ENCODE peak calls at places on chromosomes 13 and 19, in ten cellular contexts. L, Z, O, H, Q, F, P, K, C and R are unnamed samples.

GRCh38 chr13:23652909-23653726 is 82.9 kb downstream of the TNFRSF19 start:
- DNase-seq in C (peak; percentile 67), H (no peak), P (no peak), O (no peak), Q (no peak), L (no peak), K (no peak), Z (no peak), F (no peak), R (no peak)

GRCh38 chr13:112619730-112620639 is 32.0 kb upstream of the TUBGCP3 start:
- DNase-seq in H (no peak), C (no peak), Q (no peak), O (no peak), P (no peak), L (peak; percentile 17), K (peak; percentile 91), F (no peak), Z (no peak), R (no peak)

GRCh38 chr13:32824671-32825070 is 191.6 kb upstream of the KL start:
- DNase-seq in O (no peak), Z (no peak), P (no peak), C (peak; percentile 91), Q (no peak), L (peak; percentile 73), K (peak; percentile 75), F (peak; percentile 95), H (no peak), R (no peak)

GRCh38 chr19:35039881-35040456 is 1.6 kb upstream of the HPN start:
- DNase-seq in H (peak; percentile 83), C (no peak), O (no peak), P (no peak), L (no peak), Q (no peak), Z (no peak), F (no peak), K (peak; percentile 29), R (no peak)

GRCh38 chr13:95924389-95924994 is 128.7 kb downstream of the UGGT2 start:
- DNase-seq in F (peak; percentile 40), P (no peak), O (no peak), C (peak; percentile 82), Z (no peak), H (no peak), Q (no peak), L (peak; percentile 32), K (no peak), R (peak; percentile 61)

GRCh38 chr19:44672226-44672625 is 944 bp downstream of the CEACAM19 start:
- DNase-seq in F (no peak), C (no peak), P (no peak), Q (no peak), L (no peak), K (no peak), O (no peak), Z (no peak), H (no peak), R (no peak)

GRCh38 chr13:21088534-21088933 is 27.1 kb upstream of the LATS2 start:
- DNase-seq in C (no peak), P (no peak), K (no peak), O (no peak), H (no peak), F (no peak), L (no peak), Z (no peak), Q (no peak), R (no peak)

GRCh38 chr13:100363874-100364273 is 224.7 kb downstream of the GGACT start:
- DNase-seq in P (no peak), F (peak; percentile 79), K (no peak), Z (no peak), L (no peak), C (peak; percentile 24), Q (no peak), O (no peak), H (no peak), R (no peak)

GRCh38 chr19:49614096-49614857 is 23.3 kb downstream of the PRR12 start:
- DNase-seq in P (no peak), F (peak; percentile 97), L (peak; percentile 50), C (peak; percentile 85), K (no peak), Z (no peak), Q (no peak), O (no peak), H (peak; percentile 71), R (no peak)

GRCh38 chr19:6664916-6665315 is 5.0 kb downstream of the TNFSF14 start:
- DNase-seq in C (no peak), F (no peak), Q (no peak), K (no peak), L (no peak), P (no peak), O (no peak), Z (no peak), H (no peak), R (no peak)

GRCh38 chr19:19528721-19529490 is at the start of gene YJEFN3:
- DNase-seq in H (no peak), Q (no peak), K (peak; percentile 91), L (no peak), O (no peak), P (no peak), Z (no peak), F (no peak), C (peak; percentile 33), R (no peak)

GRCh38 chr13:75635101-75635620 is 969 bp upstream of the LMO7 start:
- DNase-seq in Q (no peak), Z (no peak), H (no peak), P (no peak), F (no peak), C (no peak), K (peak; percentile 46), O (no peak), L (no peak), R (no peak)

GRCh38 chr13:59782696-59783095 is 381.0 kb downstream of the DIAPH3 start:
- DNase-seq in L (no peak), C (no peak), P (no peak), H (no peak), O (no peak), F (no peak), K (no peak), Z (no peak), Q (no peak), R (no peak)

GRCh38 chr19:10406191-10406590 is 2.8 kb upstream of the CDC37 start:
- DNase-seq in Z (no peak), L (no peak), C (no peak), Q (no peak), H (no peak), P (no peak), K (no peak), O (no peak), F (no peak), R (no peak)
- H3K27me3 ChIP-seq in Z (no peaks in the 10 kb centered on the region), L (peaks cover 35% of the 10 kb centered on the region), C (no peaks in the 10 kb centered on the region), Q (peaks cover 3% of the 10 kb centered on the region), H (peaks cover 36% of the 10 kb centered on the region), P (peaks cover 10% of the 10 kb centered on the region), K (no peaks in the 10 kb centered on the region), O (peaks cover 10% of the 10 kb centered on the region), F (no peaks in the 10 kb centered on the region), R (peaks cover 15% of the 10 kb centered on the region)

GRCh38 chr19:17483605-17484002 is 13.3 kb downstream of the SLC27A1 start:
- DNase-seq in L (no peak), C (no peak), Z (no peak), F (no peak), Q (no peak), K (no peak), H (no peak), O (no peak), P (no peak), R (no peak)
- TF ChIP-seq CTCF in L (no peak), C (no peak), Z (no peak), F (no peak), Q (no peak), K (no peak), H (no peak), O (no peak), P (no peak), R (no peak)

GRCh38 chr19:53981408-53981998 is 9.9 kb upstream of the CACNG6 start:
- DNase-seq in Z (no peak), K (peak; percentile 66), Q (no peak), P (no peak), F (no peak), O (no peak), L (no peak), H (no peak), C (no peak), R (no peak)

GRCh38 chr19:53978975-53979801 is 12.2 kb upstream of the CACNG6 start:
- DNase-seq in L (no peak), C (no peak), K (no peak), Z (no peak), H (no peak), P (no peak), F (peak; percentile 22), Q (no peak), O (no peak), R (no peak)

GRCh38 chr19:53977991-53978731 is 13.3 kb upstream of the CACNG6 start:
- DNase-seq in O (peak; percentile 49), H (no peak), C (peak; percentile 91), Q (no peak), L (no peak), Z (no peak), P (peak; percentile 21), F (peak; percentile 44), K (peak; percentile 99), R (no peak)

GRCh38 chr19:53980553-53981407 is 10.7 kb upstream of the CACNG6 start:
- DNase-seq in L (peak; percentile 94), C (peak; percentile 70), Z (no peak), K (peak; percentile 95), O (no peak), Q (no peak), P (no peak), H (no peak), F (peak; percentile 94), R (no peak)

DNA sequence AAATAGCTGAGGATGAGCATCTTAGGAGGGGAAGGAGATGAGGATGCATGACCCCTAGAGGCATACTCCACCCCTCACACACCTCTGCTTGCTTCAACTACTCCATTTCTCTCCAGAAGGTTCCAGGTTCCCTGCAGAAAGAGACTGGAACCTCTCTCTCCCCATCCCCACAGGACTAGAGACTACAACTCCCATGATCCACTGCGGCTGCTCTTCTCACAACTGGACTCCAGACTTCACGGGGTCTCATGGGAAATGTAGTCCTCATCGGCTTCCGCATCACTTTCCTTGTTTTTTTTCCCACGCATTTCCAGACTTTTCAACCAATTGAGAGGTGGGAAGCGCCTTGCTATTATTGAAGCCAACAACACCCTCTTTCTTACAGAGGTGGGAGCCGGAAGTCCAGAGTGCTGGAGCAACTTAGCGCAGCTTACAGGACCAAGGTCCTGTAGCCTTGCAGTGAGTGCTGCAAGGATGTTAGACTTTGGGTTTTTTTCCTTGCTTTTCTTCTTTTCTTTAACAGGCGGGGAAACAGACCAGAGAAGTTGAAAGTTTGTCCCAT is 13.9 kb upstream of the CACNG6 start:
- DNase-seq in L (peak; percentile 72), O (peak; percentile 86), H (no peak), C (peak; percentile 85), P (peak; percentile 68), K (peak; percentile 92), Q (no peak), Z (no peak), F (peak; percentile 91), R (peak; percentile 31)
- H3K27me3 ChIP-seq in L (no peaks in the 10 kb centered on the region), O (peaks cover 28% of the 10 kb centered on the region), H (peaks cover 97% of the 10 kb centered on the region), C (no peaks in the 10 kb centered on the region), P (peaks cover 36% of the 10 kb centered on the region), K (no peaks in the 10 kb centered on the region), Q (no peaks in the 10 kb centered on the region), Z (peaks cover 5% of the 10 kb centered on the region), F (no peaks in the 10 kb centered on the region), R (peaks cover 42% of the 10 kb centered on the region)

GRCh38 chr13:30545320-30545719 is 72.4 kb upstream of the USPL1 start:
- DNase-seq in H (no peak), L (no peak), P (no peak), C (no peak), Q (no peak), K (no peak), Z (no peak), O (no peak), F (no peak), R (no peak)

GRCh38 chr13:30552567-30552966 is 65.2 kb upstream of the USPL1 start:
- DNase-seq in H (no peak), K (no peak), Q (no peak), L (no peak), C (no peak), O (no peak), F (no peak), Z (no peak), P (no peak), R (no peak)

GRCh38 chr13:30551194-30551593 is 66.5 kb upstream of the USPL1 start:
- DNase-seq in F (peak; percentile 58), Z (no peak), H (no peak), P (no peak), L (no peak), K (no peak), Q (no peak), O (peak; percentile 50), C (no peak), R (no peak)
- TF ChIP-seq CTCF in F (peak; percentile 56), Z (no peak), H (no peak), P (peak; percentile 23), L (peak; percentile 63), K (peak; percentile 65), Q (peak; percentile 52), O (peak; percentile 66), C (peak; percentile 55), R (peak; percentile 11)